ENCODE peak calls at places on chromosomes 5 and 9, in seven cellular contexts. K is prostate gland, X is epithelial cell of esophagus, Y is neural crest cell, M is Caco-2, G is colonic mucosa, O is tibial artery. F is an unnamed sample.

GRCh38 chr5:67910599-67910998 is 305.0 kb upstream of the PIK3R1 start:
- DNase-seq in M (no peak), G (no peak), X (no peak), Y (no peak), K (no peak), O (no peak), F (no peak)

GRCh38 chr5:140556438-140556837 is 835 bp downstream of the SRA1 start:
- DNase-seq in K (no peak), X (no peak), O (no peak), Y (no peak), G (no peak), M (no peak), F (peak)

GRCh38 chr5:90184764-90185163 is 224.8 kb downstream of the CETN3 start:
- DNase-seq in K (no peak), Y (no peak), X (no peak), M (no peak), G (no peak), O (no peak), F (no peak)

GRCh38 chr5:43006411-43007202 is 33.5 kb downstream of the ANXA2R start:
- DNase-seq in K (no peak), M (no peak), X (peak), Y (no peak), G (no peak), O (no peak), F (no peak)

GRCh38 chr5:102664946-102665345 is 90.2 kb upstream of the PAM start:
- DNase-seq in G (no peak), K (no peak), Y (no peak), X (no peak), M (no peak), O (no peak), F (no peak)

GRCh38 chr5:84805473-84805872 is 420.8 kb upstream of the EDIL3 start:
- DNase-seq in K (no peak), M (no peak), Y (no peak), X (no peak), O (no peak), G (no peak), F (no peak)

GRCh38 chr9:114799441-114799840 is 6.4 kb downstream of the TNFSF15 start:
- DNase-seq in M (peak), G (peak), K (no peak), X (no peak), O (no peak), Y (peak), F (no peak)

GRCh38 chr5:170484459-170484831 is 19.4 kb upstream of the KCNIP1 start:
- DNase-seq in K (no peak), M (no peak), O (no peak), G (no peak), Y (no peak), X (no peak), F (no peak)

GRCh38 chr5:91469517-91470165 is 86.5 kb upstream of the ARRDC3 start:
- DNase-seq in K (no peak), M (no peak), O (no peak), Y (no peak), G (no peak), X (no peak), F (peak)

GRCh38 chr5:53733853-53734252 is 173.4 kb downstream of the NDUFS4 start:
- DNase-seq in Y (no peak), O (no peak), X (peak), G (no peak), M (no peak), K (no peak), F (no peak)

GRCh38 chr5:82820958-82821880 is 256.0 kb downstream of the TMEM167A start:
- DNase-seq in K (no peak), M (no peak), Y (no peak), O (no peak), X (no peak), G (no peak), F (no peak)

GRCh38 chr9:112371060-112371459 is 8.8 kb upstream of the HSDL2 start:
- DNase-seq in K (no peak), X (peak), G (no peak), M (no peak), O (no peak), Y (no peak), F (no peak)

GRCh38 chr5:128284236-128284635 is 200.7 kb downstream of the SLC12A2 start:
- DNase-seq in O (no peak), X (peak), M (no peak), G (no peak), Y (no peak), K (no peak), F (no peak)

GRCh38 chr5:152861231-152861630 is 456.2 kb upstream of the NMUR2 start:
- DNase-seq in M (no peak), X (no peak), G (no peak), Y (no peak), K (no peak), O (no peak), F (no peak)

GRCh38 chr5:144979516-144980264 is 809.0 kb downstream of the KCTD16 start:
- DNase-seq in Y (no peak), X (no peak), K (no peak), M (no peak), G (no peak), O (no peak), F (no peak)

GRCh38 chr5:149319174-149319573 is 26.1 kb upstream of the GRPEL2 start:
- DNase-seq in G (no peak), Y (no peak), M (no peak), O (no peak), X (no peak), K (no peak), F (no peak)

GRCh38 chr5:8892931-8893330 is 652.9 kb downstream of the SEMA5A start:
- DNase-seq in X (no peak), O (no peak), K (no peak), M (no peak), G (no peak), Y (no peak), F (no peak)

GRCh38 chr5:38905516-38905915 is 59.7 kb downstream of the OSMR start:
- DNase-seq in X (peak), K (no peak), O (no peak), G (no peak), Y (no peak), M (no peak), F (no peak)

GRCh38 chr5:138694146-138694545 is 59.1 kb upstream of the CTNNA1 start:
- DNase-seq in M (no peak), O (no peak), K (no peak), Y (no peak), G (no peak), X (peak), F (no peak)

GRCh38 chr5:153168226-153168625 is 322.2 kb upstream of the GRIA1 start:
- DNase-seq in X (no peak), Y (no peak), K (no peak), O (no peak), M (no peak), G (no peak), F (no peak)

GRCh38 chr9:111095423-111095822 is 57.2 kb upstream of the LPAR1 start:
- DNase-seq in M (no peak), K (no peak), G (no peak), X (no peak), O (no peak), Y (no peak), F (no peak)

GRCh38 chr5:148469446-148470062 is 85.8 kb downstream of the FBXO38 start:
- DNase-seq in K (peak), M (no peak), O (peak), X (peak), G (no peak), Y (no peak), F (no peak)

GRCh38 chr5:5066276-5067186 is 73.6 kb upstream of the ADAMTS16 start:
- DNase-seq in X (no peak), G (no peak), K (no peak), M (peak), O (no peak), Y (no peak), F (no peak)

GRCh38 chr9:99052849-99053715 is 51.8 kb upstream of the TGFBR1 start:
- DNase-seq in K (no peak), G (no peak), M (no peak), X (peak), O (no peak), Y (no peak), F (peak)

GRCh38 chr9:125541840-125542243 is 165.2 kb downstream of the MAPKAP1 start:
- DNase-seq in X (no peak), K (no peak), O (no peak), M (no peak), G (no peak), Y (no peak), F (no peak)

GRCh38 chr9:136857166-136857565 is 5.0 kb downstream of the MAMDC4 start:
- DNase-seq in X (no peak), G (peak), M (no peak), O (peak), K (no peak), Y (no peak), F (no peak)

GRCh38 chr9:97310896-97311295 is 3.4 kb downstream of the CCDC180 start:
- DNase-seq in M (no peak), K (no peak), Y (no peak), X (no peak), O (no peak), G (no peak), F (no peak)

GRCh38 chr9:15469406-15469805 is 41.4 kb downstream of the PSIP1 start:
- DNase-seq in K (no peak), O (no peak), X (no peak), M (no peak), G (no peak), Y (no peak), F (no peak)

GRCh38 chr5:178992291-178992895 is 2.7 kb downstream of the GRM6 start:
- DNase-seq in K (no peak), Y (no peak), M (no peak), G (no peak), O (no peak), X (no peak), F (no peak)

GRCh38 chr9:97501177-97501971 is at the start of gene TMOD1:
- DNase-seq in X (peak), Y (no peak), O (peak), M (peak), G (peak), K (peak), F (peak)

GRCh38 chr9:89878687-89879086 is 273.9 kb downstream of the GADD45G start:
- DNase-seq in K (peak), Y (no peak), X (no peak), O (peak), G (no peak), M (no peak), F (no peak)

GRCh38 chr9:108056805-108057386 is 567.3 kb upstream of the KLF4 start:
- DNase-seq in K (no peak), G (no peak), X (peak), M (no peak), Y (no peak), O (no peak), F (no peak)

GRCh38 chr5:112338681-112339337 is 80.3 kb downstream of the EPB41L4A start:
- DNase-seq in Y (no peak), O (no peak), M (no peak), K (peak), G (no peak), X (peak), F (no peak)

GRCh38 chr5:100496296-100496695 is 38.9 kb upstream of the FAM174A start:
- DNase-seq in O (no peak), K (no peak), G (no peak), M (no peak), Y (no peak), X (peak), F (no peak)

GRCh38 chr9:93089481-93089991 is 6.5 kb upstream of the CARD19 start:
- DNase-seq in G (peak), Y (no peak), O (peak), M (no peak), K (no peak), X (no peak), F (no peak)

DNA sequence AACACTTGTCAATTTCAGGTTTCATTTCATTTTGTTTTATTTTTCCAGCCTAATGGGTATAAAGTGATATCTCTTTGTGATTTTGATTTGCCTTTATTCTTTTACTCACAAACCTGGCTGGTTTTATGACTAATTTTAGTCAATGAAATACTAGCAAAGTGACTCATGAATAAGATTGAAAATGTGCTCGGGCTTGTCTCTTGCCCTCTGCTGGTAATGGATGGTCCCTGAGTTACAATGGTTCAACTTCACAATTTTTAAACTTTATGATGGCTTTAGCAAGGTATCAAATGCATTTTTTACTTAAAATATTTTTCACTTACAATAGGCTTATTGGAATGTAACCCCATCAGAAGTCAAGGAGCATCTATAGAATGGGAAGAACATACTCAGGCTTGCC is 431.4 kb upstream of the CCNG1 start:
- DNase-seq in K (no peak), M (no peak), G (no peak), Y (no peak), O (no peak), X (peak), F (no peak)
- TF ChIP-seq CTCF in K (no peak), M (no peak), G (no peak), Y (peak), O (no peak), X (peak), F (no peak)

GRCh38 chr9:120936764-120937122 is 10.1 kb upstream of the TRAF1 start:
- DNase-seq in M (no peak), K (no peak), X (no peak), G (no peak), Y (no peak), O (no peak), F (no peak)
- TF ChIP-seq CTCF in M (peak), K (no peak), X (no peak), G (peak), Y (no peak), O (no peak), F (no peak)

DNA sequence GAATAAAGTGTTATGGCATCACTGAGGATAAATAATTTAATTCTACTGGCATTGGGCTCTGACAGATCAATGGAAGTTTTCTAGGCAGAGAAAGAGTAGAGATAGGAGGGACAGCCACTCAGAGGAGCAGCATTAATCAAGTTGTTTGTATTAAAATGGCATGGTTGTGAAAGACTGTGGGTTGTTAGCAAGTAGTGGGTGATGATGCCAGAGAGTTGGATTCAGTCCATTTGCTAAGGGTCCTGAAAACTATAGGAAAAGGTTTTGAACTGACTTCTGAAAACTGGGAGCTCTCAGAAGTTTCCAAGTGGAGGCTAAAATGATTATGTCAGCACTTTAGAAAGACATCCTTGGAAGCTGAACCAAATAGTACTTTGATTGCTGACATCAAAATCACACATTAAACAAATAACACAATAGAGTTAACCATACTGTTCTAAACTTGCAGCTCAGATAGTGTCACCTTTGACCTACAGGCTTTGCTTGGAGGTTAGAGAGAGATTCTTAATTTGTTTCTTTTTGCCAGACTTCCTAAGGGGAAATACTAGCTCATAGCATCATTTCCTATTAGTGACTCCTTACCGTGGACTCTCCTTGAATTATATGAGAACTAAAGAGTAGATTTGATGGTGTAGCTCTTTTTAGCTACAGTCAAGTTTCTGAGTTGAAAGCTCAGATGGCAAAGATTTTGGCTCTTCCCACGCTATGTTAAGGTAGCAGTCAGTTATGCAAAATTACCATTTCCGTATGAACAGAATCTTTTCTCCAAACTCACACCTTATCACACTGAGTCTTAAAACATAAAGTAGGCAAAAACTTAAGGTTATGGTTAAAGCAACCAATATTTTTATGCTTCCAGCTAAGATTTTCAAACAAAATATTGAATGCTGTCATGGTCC is 277.1 kb downstream of the NR3C1 start:
- DNase-seq in G (no peak), M (no peak), O (no peak), X (no peak), K (no peak), Y (no peak), F (no peak)
- TF ChIP-seq CTCF in G (no peak), M (no peak), O (no peak), X (no peak), K (no peak), Y (no peak), F (no peak)

GRCh38 chr9:71677209-71677608 is 91.1 kb downstream of the CEMIP2 start:
- DNase-seq in X (no peak), O (no peak), G (no peak), Y (no peak), K (no peak), M (no peak), F (no peak)
- TF ChIP-seq CTCF in X (no peak), O (no peak), G (no peak), Y (no peak), K (no peak), M (no peak), F (no peak)

GRCh38 chr5:177507165-177507564 is 2.5 kb downstream of the DOK3 start:
- DNase-seq in K (no peak), G (no peak), O (no peak), X (peak), Y (no peak), M (no peak), F (peak)
- TF ChIP-seq CTCF in K (no peak), G (no peak), O (no peak), X (peak), Y (peak), M (peak), F (peak)

GRCh38 chr5:17212996-17213395 is 4.4 kb upstream of the BASP1 start:
- DNase-seq in M (no peak), G (no peak), O (no peak), K (no peak), Y (no peak), X (no peak), F (no peak)

GRCh38 chr5:17216176-17216973 is 1.1 kb upstream of the BASP1 start:
- DNase-seq in X (peak), G (peak), Y (peak), O (peak), K (peak), M (peak), F (peak)

GRCh38 chr5:17216974-17217325 is 481 bp upstream of the BASP1 start:
- DNase-seq in Y (peak), K (peak), M (peak), X (peak), G (no peak), O (peak), F (peak)

GRCh38 chr5:17212210-17212609 is 5.2 kb upstream of the BASP1 start:
- DNase-seq in G (no peak), Y (no peak), X (no peak), K (no peak), M (no peak), O (no peak), F (no peak)

GRCh38 chr5:17213938-17214337 is 3.5 kb upstream of the BASP1 start:
- DNase-seq in O (no peak), Y (no peak), G (no peak), X (no peak), K (no peak), M (no peak), F (no peak)
- TF ChIP-seq CTCF in O (no peak), Y (no peak), G (no peak), X (no peak), K (no peak), M (no peak), F (no peak)

GRCh38 chr5:35246411-35246810 is 16.1 kb upstream of the PRLR start:
- DNase-seq in K (no peak), G (peak), O (no peak), M (no peak), Y (no peak), X (no peak), F (no peak)
- TF ChIP-seq CTCF in K (peak), G (peak), O (no peak), M (no peak), Y (peak), X (no peak), F (no peak)

GRCh38 chr5:137176126-137176525 is 323.0 kb downstream of the SPOCK1 start:
- DNase-seq in G (no peak), O (no peak), Y (no peak), X (no peak), K (no peak), M (no peak), F (no peak)
- TF ChIP-seq CTCF in G (no peak), O (no peak), Y (no peak), X (no peak), K (no peak), M (no peak), F (no peak)

DNA sequence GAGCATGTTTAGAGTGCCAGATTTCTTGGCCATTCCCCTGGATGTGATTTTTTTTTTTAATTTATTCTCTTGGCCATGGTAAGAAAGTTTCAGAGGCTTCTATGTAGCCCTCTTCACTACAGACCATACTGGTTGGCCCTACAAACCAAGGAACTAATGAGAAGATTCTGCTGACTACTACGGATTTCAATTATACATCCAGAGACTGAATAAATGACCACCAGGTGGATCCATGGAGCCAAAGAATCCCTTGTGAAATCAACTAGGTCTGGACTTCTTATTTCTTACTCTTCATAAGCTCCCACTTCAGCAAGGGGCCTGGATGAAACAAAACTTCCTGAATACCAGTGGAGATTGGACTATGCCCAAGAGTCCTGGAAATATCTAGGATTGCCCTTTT is 27.6 kb downstream of the ZNF622 start:
- DNase-seq in G (no peak), M (no peak), X (peak), Y (no peak), O (no peak), K (no peak), F (peak)
- TF ChIP-seq CTCF in G (no peak), M (no peak), X (peak), Y (no peak), O (no peak), K (no peak), F (no peak)

DNA sequence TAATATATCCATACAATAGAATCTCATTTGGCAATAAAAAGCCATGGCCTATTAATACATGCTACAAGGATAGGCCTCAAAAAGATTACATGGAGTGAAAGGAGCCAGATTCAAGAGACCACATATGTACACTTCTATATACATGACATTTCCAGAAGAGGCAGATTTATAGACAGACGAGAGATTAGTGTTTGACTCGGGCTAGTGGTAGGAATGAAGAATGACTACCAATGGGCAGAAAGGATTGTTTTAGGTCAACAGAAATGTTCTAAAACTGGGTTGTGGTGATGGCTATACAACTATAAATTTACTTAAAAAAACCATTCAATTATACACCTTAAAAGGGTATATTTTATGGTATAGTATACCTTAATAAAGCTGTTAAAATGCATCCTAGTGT is 41.9 kb downstream of the SETX start:
- DNase-seq in O (no peak), G (no peak), M (no peak), X (no peak), K (no peak), Y (no peak), F (no peak)
- TF ChIP-seq CTCF in O (no peak), G (no peak), M (no peak), X (no peak), K (no peak), Y (peak), F (no peak)

F was measured in NB4.